ENCODE peak calls at places on chromosomes 13 and 19, in nine cellular contexts. O, U, G, I, P, J, L, V and S are unnamed samples.

GRCh38 chr19:1213391-1214286 is 8.1 kb downstream of the STK11 start:
- DNase-seq in I (no peak), J (no peak), P (no peak), O (no peak), U (peak), L (peak), G (peak), V (peak), S (no peak)

GRCh38 chr13:20901668-20902437 is 693 bp downstream of the XPO4 start:
- DNase-seq in P (peak), U (no peak), I (no peak), G (peak), O (no peak), V (peak), L (peak), J (no peak), S (peak)

GRCh38 chr13:46160065-46160464 is 21.9 kb downstream of the LCP1 start:
- DNase-seq in J (no peak), U (no peak), P (no peak), I (no peak), O (no peak), V (no peak), G (no peak), L (no peak), S (no peak)

GRCh38 chr19:1513492-1514294 is 874 bp upstream of the ADAMTSL5 start:
- DNase-seq in O (no peak), I (peak), U (no peak), V (peak), J (no peak), L (peak), P (peak), G (peak), S (no peak)

GRCh38 chr19:23986623-23987022 is 71.9 kb downstream of the ZNF726 start:
- DNase-seq in J (no peak), U (no peak), V (no peak), I (no peak), P (no peak), O (no peak), G (no peak), L (no peak), S (no peak)

GRCh38 chr13:32423592-32423991 is 4.3 kb downstream of the N4BP2L1 start:
- DNase-seq in G (no peak), U (no peak), I (no peak), J (no peak), O (no peak), V (no peak), L (no peak), P (no peak), S (no peak)

GRCh38 chr19:31284621-31285020 is 64.6 kb downstream of the TSHZ3 start:
- DNase-seq in P (no peak), O (no peak), U (no peak), G (no peak), I (no peak), L (no peak), J (no peak), V (no peak), S (no peak)

GRCh38 chr19:10508036-10508435 is 4.9 kb upstream of the KEAP1 start:
- DNase-seq in V (no peak), I (no peak), P (no peak), G (no peak), O (no peak), J (no peak), L (no peak), U (no peak), S (no peak)

GRCh38 chr19:15280915-15281683 is 48.9 kb upstream of the EPHX3 start:
- DNase-seq in V (no peak), L (peak), U (peak), G (peak), O (no peak), I (no peak), P (peak), J (peak), S (peak)

GRCh38 chr19:45151821-45152503 is 8.8 kb downstream of the NKPD1 start:
- DNase-seq in I (no peak), G (no peak), U (no peak), P (no peak), O (no peak), V (no peak), J (no peak), L (no peak), S (no peak)

GRCh38 chr19:42450314-42450934 is 7.7 kb upstream of the CXCL17 start:
- DNase-seq in V (peak), G (peak), P (peak), O (peak), L (peak), J (no peak), U (peak), I (peak), S (peak)

GRCh38 chr19:35882074-35882832 is 13.9 kb downstream of the APLP1 start:
- DNase-seq in I (no peak), P (peak), G (no peak), U (peak), J (no peak), O (no peak), L (no peak), V (no peak), S (peak)

GRCh38 chr19:46115396-46116109 is 8.9 kb downstream of the IGFL3 start:
- DNase-seq in L (no peak), V (peak), O (no peak), U (no peak), G (no peak), J (no peak), I (no peak), P (no peak), S (peak)

GRCh38 chr13:109725297-109725696 is 61.1 kb downstream of the IRS2 start:
- DNase-seq in V (no peak), I (no peak), P (no peak), O (no peak), J (no peak), U (no peak), G (no peak), L (no peak), S (no peak)

GRCh38 chr13:92187378-92187989 is 789.1 kb downstream of the GPC5 start:
- DNase-seq in G (no peak), I (no peak), O (no peak), J (no peak), V (peak), U (peak), L (no peak), P (no peak), S (peak)

GRCh38 chr19:46133101-46133627 is 8.7 kb upstream of the IGFL3 start:
- DNase-seq in G (no peak), U (peak), V (no peak), I (no peak), L (no peak), J (no peak), P (peak), O (no peak), S (peak)

GRCh38 chr13:50081106-50081898 is 66.1 kb downstream of the KCNRG start:
- DNase-seq in U (peak), I (peak), J (peak), P (peak), O (no peak), V (peak), L (peak), G (peak), S (no peak)

GRCh38 chr13:75693227-75693626 is 57.1 kb downstream of the LMO7 start:
- DNase-seq in O (no peak), J (no peak), P (no peak), V (no peak), L (no peak), I (no peak), U (no peak), G (no peak), S (no peak)

GRCh38 chr19:45973564-45974338 is at the start of gene NOVA2:
- DNase-seq in I (no peak), P (peak), O (no peak), V (peak), G (peak), U (no peak), L (peak), J (peak), S (peak)

GRCh38 chr13:59479629-59480028 is 684.1 kb downstream of the DIAPH3 start:
- DNase-seq in L (no peak), U (no peak), I (no peak), P (no peak), V (no peak), J (no peak), G (no peak), O (no peak), S (no peak)

GRCh38 chr13:113776231-113777125 is 17.5 kb downstream of the TMEM255B start:
- DNase-seq in O (no peak), U (no peak), L (peak), J (no peak), P (no peak), G (no peak), V (no peak), I (no peak), S (no peak)

GRCh38 chr13:30745917-30746686 is 10.8 kb downstream of the ALOX5AP start:
- DNase-seq in J (no peak), L (no peak), O (no peak), U (no peak), P (no peak), V (no peak), I (no peak), G (no peak), S (no peak)

GRCh38 chr19:56595548-56595899 is 422 bp downstream of the ZNF71 start:
- DNase-seq in I (no peak), P (no peak), U (no peak), J (no peak), G (no peak), L (no peak), V (no peak), O (no peak), S (no peak)

GRCh38 chr19:27775395-27775794 is 1437.6 kb downstream of the UQCRFS1 start:
- DNase-seq in O (no peak), P (no peak), I (no peak), J (no peak), U (no peak), G (no peak), L (no peak), V (no peak), S (no peak)

GRCh38 chr19:22606954-22607652 is 27.0 kb upstream of the ZNF492 start:
- DNase-seq in O (no peak), P (no peak), U (no peak), V (no peak), G (no peak), J (no peak), I (no peak), L (no peak), S (no peak)

GRCh38 chr13:44312898-44313551 is 60.6 kb upstream of the SERP2 start:
- DNase-seq in I (no peak), L (no peak), U (peak), P (peak), O (no peak), J (no peak), G (no peak), V (no peak), S (peak)

GRCh38 chr13:111790621-111791020 is 276.3 kb upstream of the SOX1 start:
- DNase-seq in O (no peak), P (no peak), L (no peak), G (no peak), J (no peak), I (no peak), U (no peak), V (no peak), S (no peak)

GRCh38 chr13:41457589-41458186 is 338 bp downstream of the RGCC start:
- DNase-seq in G (peak), L (peak), U (no peak), J (no peak), P (peak), V (peak), I (no peak), O (no peak), S (no peak)